ENCODE peak calls at places on chromosomes 6 and 20, in six cellular contexts. J is H54, T is neural crest cell, G is NCI-H345, D is GM12892, R is SHP77. M is an unnamed sample.

GRCh38 chr6:145147559-145147958 is 587.8 kb downstream of the EPM2A start:
- DNase-seq in J (no peak), T (no peak), G (no peak), D (no peak), R (no peak), M (no peak)

GRCh38 chr20:12570371-12570770 is 438.4 kb upstream of the SPTLC3 start:
- DNase-seq in J (no peak), T (peak), G (peak), D (no peak), R (peak), M (no peak)

GRCh38 chr20:14712302-14712739 is 374.9 kb upstream of the FLRT3 start:
- DNase-seq in J (no peak), T (no peak), G (no peak), D (no peak), R (no peak), M (no peak)

GRCh38 chr6:51814418-51814817 is 273.0 kb downstream of the PKHD1 start:
- DNase-seq in J (no peak), T (no peak), G (peak), D (no peak), R (no peak), M (no peak)

GRCh38 chr6:67916389-67916788 is 718.7 kb upstream of the ADGRB3 start:
- DNase-seq in J (no peak), T (no peak), G (no peak), D (no peak), R (no peak), M (no peak)

GRCh38 chr6:6820688-6821238 is 232.2 kb downstream of the LY86 start:
- DNase-seq in J (no peak), T (no peak), G (peak), D (no peak), R (no peak), M (no peak)

GRCh38 chr20:23915844-23916243 is 36.3 kb upstream of the CST5 start:
- DNase-seq in J (no peak), T (no peak), G (no peak), D (no peak), R (no peak), M (no peak)

GRCh38 chr20:51542894-51543788 is 622 bp upstream of the NFATC2 start:
- DNase-seq in J (no peak), T (no peak), G (peak), D (no peak), R (no peak), M (no peak)

GRCh38 chr6:7145269-7146078 is 37.7 kb downstream of the RREB1 start:
- DNase-seq in J (no peak), T (no peak), G (no peak), D (no peak), R (no peak), M (no peak)

GRCh38 chr6:83546636-83547035 is 34.3 kb downstream of the PRSS35 start:
- DNase-seq in J (no peak), T (no peak), G (no peak), D (no peak), R (no peak), M (no peak)

GRCh38 chr20:17281478-17281877 is 54.6 kb downstream of the PCSK2 start:
- DNase-seq in J (no peak), T (peak), G (peak), D (no peak), R (peak), M (no peak)

GRCh38 chr6:18216411-18216810 is 47.9 kb downstream of the DEK start:
- DNase-seq in J (no peak), T (no peak), G (no peak), D (no peak), R (no peak), M (no peak)

GRCh38 chr6:63926950-63927349 is 291.3 kb downstream of the PHF3 start:
- DNase-seq in J (no peak), T (no peak), G (no peak), D (no peak), R (no peak), M (no peak)

GRCh38 chr20:57319584-57319983 is 10.0 kb upstream of the SPO11 start:
- DNase-seq in J (no peak), T (no peak), G (no peak), D (no peak), R (no peak), M (no peak)